ENCODE peak calls at places on chromosome 16, in seven cellular contexts. D is CD8-positive, alpha-beta T cell; C is left lobe of liver; L is OCI-LY7; P is T-helper 2 cell; G is small intestine; X is activated T-cell treated with anti-CD3 and anti-CD28 coated beads, Interleukin-2, amount 50 U/mL, for 48 hours. Z is an unnamed sample.

GRCh38 chr16:13436641-13437423 is 483.1 kb upstream of the ERCC4 start:
- DNase-seq in G (no peak), L (no peak), C (no peak), P (no peak), X (no peak), D (no peak), Z (no peak)

GRCh38 chr16:56671706-56672105 is 2.1 kb downstream of the MT1H start:
- DNase-seq in C (no peak), P (no peak), D (no peak), L (no peak), G (no peak), X (no peak), Z (no peak)

GRCh38 chr16:85978291-85978775 is 79.4 kb downstream of the IRF8 start:
- DNase-seq in P (no peak), X (no peak), C (no peak), G (no peak), L (no peak), D (no peak), Z (no peak)

GRCh38 chr16:86231321-86231995 is 278.9 kb upstream of the FOXF1 start:
- DNase-seq in D (no peak), X (no peak), L (no peak), P (no peak), G (no peak), C (peak; percentile 33), Z (no peak)

GRCh38 chr16:649646-650045 is 481 bp downstream of the WDR90 start:
- DNase-seq in X (peak; percentile 53), L (peak; percentile 30), D (no peak), G (no peak), C (no peak), P (peak; percentile 22), Z (no peak)

GRCh38 chr16:30758988-30759461 is 2.8 kb downstream of the CFAP119 start:
- DNase-seq in C (no peak), D (no peak), L (peak; percentile 42), P (no peak), G (no peak), X (no peak), Z (no peak)

GRCh38 chr16:22648941-22649340 is 138.2 kb downstream of the NPIPB5 start:
- DNase-seq in X (no peak), P (no peak), L (no peak), G (no peak), C (no peak), D (no peak), Z (no peak)

GRCh38 chr16:57940382-57940966 is 30.5 kb downstream of the CNGB1 start:
- DNase-seq in G (no peak), C (no peak), X (no peak), P (no peak), L (no peak), D (no peak), Z (no peak)

GRCh38 chr16:10575506-10576130 is 4.8 kb downstream of the EMP2 start:
- DNase-seq in C (no peak), X (no peak), P (no peak), G (no peak), L (no peak), D (no peak), Z (no peak)

GRCh38 chr16:21167360-21167759 is 8.9 kb downstream of the LDAF1 start:
- DNase-seq in D (no peak), L (no peak), G (no peak), X (no peak), P (no peak), C (no peak), Z (no peak)

GRCh38 chr16:49586466-49586865 is 212.9 kb downstream of the C16orf78 start:
- DNase-seq in L (no peak), G (no peak), P (no peak), D (no peak), X (no peak), C (no peak), Z (no peak)

GRCh38 chr16:83720981-83721380 is 86.8 kb upstream of the HSBP1 start:
- DNase-seq in X (no peak), G (no peak), P (no peak), C (no peak), D (no peak), L (no peak), Z (no peak)

GRCh38 chr16:14486520-14487303 is 143.3 kb downstream of the PARN start:
- DNase-seq in G (peak; percentile 89), L (no peak), D (no peak), P (peak; percentile 38), X (no peak), C (peak; percentile 93), Z (peak; percentile 93)

GRCh38 chr16:48499822-48500440 is 110.0 kb downstream of the N4BP1 start:
- DNase-seq in L (no peak), C (peak; percentile 55), X (no peak), G (peak; percentile 25), D (no peak), P (no peak), Z (no peak)

GRCh38 chr16:88295526-88296436 is 87.0 kb upstream of the ZNF469 start:
- DNase-seq in C (no peak), G (no peak), X (no peak), P (no peak), L (no peak), D (no peak), Z (no peak)

GRCh38 chr16:3732171-3732570 is 14.8 kb upstream of the TRAP1 start:
- DNase-seq in P (no peak), X (no peak), L (no peak), C (no peak), D (no peak), G (no peak), Z (no peak)

GRCh38 chr16:69465083-69465721 is 40.8 kb downstream of the CYB5B start:
- DNase-seq in P (peak; percentile 94), C (no peak), L (no peak), G (peak; percentile 29), D (no peak), X (no peak), Z (peak; percentile 53)

GRCh38 chr16:58286769-58287433 is 7.9 kb downstream of the PRSS54 start:
- DNase-seq in D (no peak), C (no peak), G (no peak), X (no peak), P (no peak), L (no peak), Z (no peak)

GRCh38 chr16:57354311-57354710 is 4.3 kb upstream of the CCL22 start:
- DNase-seq in X (no peak), C (no peak), P (no peak), L (no peak), D (no peak), G (no peak), Z (no peak)

GRCh38 chr16:69381231-69381630 is 4.6 kb downstream of the TERF2 start:
- DNase-seq in L (no peak), G (no peak), D (no peak), X (no peak), C (no peak), P (no peak), Z (no peak)

GRCh38 chr16:66923247-66923851 is 2.0 kb downstream of the RRAD start:
- DNase-seq in P (no peak), D (no peak), X (no peak), C (no peak), L (no peak), G (no peak), Z (no peak)

GRCh38 chr16:85777583-85778310 is 21.6 kb downstream of the EMC8 start:
- DNase-seq in D (no peak), G (no peak), X (no peak), L (no peak), C (no peak), P (no peak), Z (no peak)

GRCh38 chr16:86634290-86634689 is 55.9 kb downstream of the FOXL1 start:
- DNase-seq in X (no peak), C (no peak), L (no peak), G (no peak), D (no peak), P (no peak), Z (peak; percentile 29)

GRCh38 chr16:30615358-30616076 is 5.3 kb upstream of the ZNF689 start:
- DNase-seq in G (peak; percentile 63), P (peak; percentile 88), X (peak; percentile 94), C (peak; percentile 55), D (peak; percentile 36), L (peak; percentile 77), Z (peak; percentile 80)

GRCh38 chr16:89363621-89364393 is 126.6 kb downstream of the ANKRD11 start:
- DNase-seq in C (no peak), D (peak; percentile 34), L (no peak), P (peak; percentile 71), G (peak; percentile 68), X (no peak), Z (peak; percentile 85)

GRCh38 chr16:11501583-11502138 is 85.1 kb downstream of the LITAF start:
- DNase-seq in X (no peak), P (no peak), G (no peak), L (no peak), C (no peak), D (no peak), Z (peak; percentile 78)

GRCh38 chr16:11602321-11602720 is 15.6 kb upstream of the LITAF start:
- DNase-seq in G (no peak), C (no peak), X (no peak), D (no peak), L (peak; percentile 79), P (no peak), Z (no peak)

GRCh38 chr16:75789237-75789636 is 62.9 kb upstream of the CPHXL start:
- DNase-seq in L (peak; percentile 70), P (peak; percentile 38), X (no peak), G (peak; percentile 59), D (no peak), C (no peak), Z (peak; percentile 55)

GRCh38 chr16:27364493-27365141 is 37.4 kb upstream of the IL21R start:
- DNase-seq in G (peak; percentile 74), L (no peak), P (peak; percentile 48), D (no peak), X (no peak), C (peak; percentile 87), Z (no peak)

GRCh38 chr16:66677179-66677578 is 19.4 kb downstream of the CMTM4 start:
- DNase-seq in X (no peak), L (no peak), C (no peak), D (no peak), G (no peak), P (no peak), Z (no peak)

GRCh38 chr16:24442631-24443030 is 96.7 kb upstream of the RBBP6 start:
- DNase-seq in L (no peak), D (no peak), P (no peak), X (no peak), C (no peak), G (no peak), Z (no peak)

GRCh38 chr16:47503936-47504335 is 42.8 kb downstream of the PHKB start:
- DNase-seq in P (no peak), D (no peak), G (peak; percentile 72), X (no peak), C (no peak), L (no peak), Z (no peak)

GRCh38 chr16:67444259-67445125 is 13.6 kb downstream of the HSD11B2 start:
- DNase-seq in G (no peak), C (no peak), D (no peak), L (no peak), X (no peak), P (no peak), Z (no peak)